ENCODE peak calls at places on chromosomes 1 and 21, in six cellular contexts. G is ELR; F is stimulated activated CD4-positive, alpha-beta T cell treated with anti-CD3 and anti-CD28 coated beads, Interleukin-2, amount 100 ng/mL, for 24 hours; Z is A549; J is foreskin fibroblast; R is CD8-positive, alpha-beta T cell. P is an unnamed sample.

GRCh38 chr1:164823486-164824279 is 264.7 kb downstream of the PBX1 start:
- DNase-seq in G (no peak), F (no peak), Z (no peak), J (no peak), R (no peak), P (peak; percentile 72)

GRCh38 chr1:176479920-176480319 is 16.9 kb downstream of the PAPPA2 start:
- DNase-seq in G (no peak), F (no peak), Z (no peak), J (no peak), R (no peak), P (no peak)

GRCh38 chr21:41678016-41678935 is 88.6 kb downstream of the RIPK4 start:
- DNase-seq in G (peak; percentile 44), F (no peak), Z (peak; percentile 61), J (no peak), R (no peak), P (no peak)

GRCh38 chr1:110425611-110426152 is 18.2 kb upstream of the LAMTOR5 start:
- DNase-seq in G (no peak), F (no peak), Z (no peak), J (no peak), R (no peak), P (peak; percentile 15)

GRCh38 chr1:150012611-150013010 is 2.1 kb upstream of the OTUD7B start:
- DNase-seq in G (no peak), F (no peak), Z (no peak), J (no peak), R (no peak), P (peak; percentile 95)

GRCh38 chr1:30976143-30976542 is 67.6 kb upstream of the SDC3 start:
- DNase-seq in G (no peak), F (no peak), Z (no peak), J (no peak), R (no peak), P (peak; percentile 39)

GRCh38 chr1:107244734-107245495 is 104.1 kb downstream of the NTNG1 start:
- DNase-seq in G (no peak), F (no peak), Z (no peak), J (no peak), R (no peak), P (no peak)

GRCh38 chr21:38780879-38781278 is 24.9 kb upstream of the ETS2 start:
- DNase-seq in G (no peak), F (no peak), Z (no peak), J (no peak), R (no peak), P (no peak)

GRCh38 chr1:5889901-5890300 is 102.3 kb downstream of the NPHP4 start:
- DNase-seq in G (no peak), F (no peak), Z (no peak), J (no peak), R (no peak), P (no peak)

GRCh38 chr1:34163792-34164509 is 1.1 kb downstream of the CSMD2 start:
- DNase-seq in G (no peak), F (no peak), Z (no peak), J (no peak), R (no peak), P (no peak)

GRCh38 chr1:68141801-68142440 is 90.4 kb downstream of the WLS start:
- DNase-seq in G (no peak), F (no peak), Z (no peak), J (no peak), R (no peak), P (no peak)

GRCh38 chr1:153262462-153263157 is 3.1 kb downstream of the LORICRIN start:
- DNase-seq in G (no peak), F (no peak), Z (no peak), J (no peak), R (no peak), P (no peak)